ENCODE peak calls at places on chromosomes 2 and 18, in four cellular contexts. V is HEK293T, D is K562, J is HepG2. Q is an unnamed sample.

GRCh38 chr2:158403237-158403636 is 53.3 kb downstream of the CCDC148 start:
- DNase-seq in D (no peak), V (no peak), J (no peak), Q (no peak)

GRCh38 chr2:233706720-233707119 is 6.0 kb upstream of the UGT1A5 start:
- DNase-seq in J (no peak), V (no peak), D (no peak), Q (no peak)

GRCh38 chr2:201262718-201263117 is 2.4 kb downstream of the CASP8 start:
- DNase-seq in J (no peak), D (peak), V (no peak), Q (no peak)

GRCh38 chr2:69575926-69576325 is 67.6 kb downstream of the AAK1 start:
- DNase-seq in D (no peak), J (no peak), V (no peak), Q (no peak)

GRCh38 chr2:100161940-100162620 is 19.7 kb upstream of the AFF3 start:
- DNase-seq in V (no peak), J (no peak), D (no peak), Q (no peak)

GRCh38 chr2:74777161-74777900 is 56.6 kb upstream of the HK2 start:
- DNase-seq in D (no peak), J (no peak), V (no peak), Q (peak)

GRCh38 chr2:135132314-135132713 is 80.2 kb downstream of the RAB3GAP1 start:
- DNase-seq in V (no peak), J (no peak), D (no peak), Q (no peak)

GRCh38 chr2:166926657-166927056 is 38.4 kb downstream of the XIRP2 start:
- DNase-seq in D (no peak), J (no peak), V (no peak), Q (no peak)

GRCh38 chr2:197205590-197206215 is 104.9 kb downstream of the ANKRD44 start:
- DNase-seq in D (no peak), J (no peak), V (no peak), Q (peak)

GRCh38 chr2:65452150-65452895 is 19.9 kb upstream of the SPRED2 start:
- DNase-seq in V (no peak), J (no peak), D (no peak), Q (no peak)

GRCh38 chr18:25279133-25279532 is 72.8 kb downstream of the ZNF521 start:
- DNase-seq in V (no peak), D (no peak), J (no peak), Q (no peak)

GRCh38 chr2:36677386-36677785 is 19.1 kb upstream of the VIT start:
- DNase-seq in D (no peak), V (no peak), J (no peak), Q (no peak)
- TF ChIP-seq FOXK2 in D (no peak), V (no peak), J (no peak), Q (no peak)

GRCh38 chr2:11146076-11146475 is 9.2 kb upstream of the SLC66A3 start:
- DNase-seq in V (no peak), J (no peak), D (no peak), Q (no peak)
- TF ChIP-seq FOXK2 in V (no peak), J (no peak), D (no peak), Q (no peak)

GRCh38 chr2:168244318-168244717 is 3.1 kb downstream of the STK39 start:
- DNase-seq in V (peak), J (peak), D (no peak), Q (no peak)
- TF ChIP-seq FOXK2 in V (no peak), J (no peak), D (no peak), Q (no peak)

GRCh38 chr2:224776795-224777562 is 60.8 kb upstream of the CCDC195 start:
- DNase-seq in J (no peak), V (no peak), D (no peak), Q (no peak)
- TF ChIP-seq FOXK2 in J (no peak), V (no peak), D (no peak), Q (no peak)

GRCh38 chr18:61946449-61946848 is 53.6 kb upstream of the RNF152 start:
- DNase-seq in J (no peak), V (no peak), D (no peak), Q (no peak)
- TF ChIP-seq FOXK2 in J (no peak), V (no peak), D (no peak), Q (no peak)

DNA sequence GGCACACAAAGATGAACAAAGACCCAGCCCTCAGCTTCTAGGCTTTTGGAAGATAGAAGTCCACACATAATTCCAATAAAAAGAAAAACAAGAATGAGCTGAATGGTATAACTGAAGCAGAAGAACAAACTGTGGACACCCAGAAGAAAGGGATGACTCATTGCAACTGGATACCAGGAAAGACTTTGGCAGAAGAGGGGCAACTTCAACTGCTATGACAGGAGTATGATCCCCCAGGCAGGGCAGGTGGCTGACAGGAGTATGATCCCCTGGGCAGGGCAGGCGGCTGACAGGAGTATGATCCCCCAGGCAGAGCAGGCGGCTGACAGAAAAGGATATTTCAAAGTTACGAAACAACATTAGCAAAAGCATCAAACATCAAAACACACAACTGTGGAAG is 21.6 kb downstream of the PID1 start:
- DNase-seq in D (no peak), J (no peak), V (no peak), Q (no peak)
- TF ChIP-seq FOXK2 in D (no peak), J (no peak), V (no peak), Q (no peak)

DNA sequence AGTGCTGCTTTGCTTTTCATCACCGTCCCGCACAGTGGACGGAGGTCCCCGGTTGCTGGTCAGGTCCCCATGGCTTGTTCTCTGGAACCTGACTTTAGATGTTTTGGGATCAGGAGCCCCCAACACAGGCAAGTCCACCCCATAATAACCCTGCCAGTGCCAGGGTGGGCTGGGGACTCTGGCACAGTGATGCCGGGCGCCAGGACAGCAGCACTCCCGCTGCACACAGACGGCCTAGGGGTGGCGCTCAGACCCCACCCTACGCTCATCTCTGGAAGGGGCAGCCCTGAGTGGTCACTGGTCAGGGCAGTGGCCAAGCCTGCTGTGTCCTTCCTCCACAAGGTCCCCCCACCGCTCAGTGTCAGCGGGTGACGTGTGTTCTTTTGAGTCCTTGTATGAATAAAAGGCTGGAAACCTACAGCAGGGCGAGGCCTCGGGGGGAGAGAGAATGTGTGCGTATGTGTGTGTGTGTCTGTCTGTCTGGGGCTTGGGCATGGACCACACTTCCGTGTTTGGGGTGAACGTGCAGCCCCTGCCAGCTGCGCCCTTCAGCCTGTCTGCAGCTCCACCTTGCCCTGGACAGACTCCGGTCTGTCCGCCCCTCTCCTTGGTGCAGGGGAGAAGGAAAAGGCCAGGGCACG is 32.3 kb downstream of the GPC1 start:
- DNase-seq in J (no peak), V (no peak), D (no peak), Q (no peak)
- TF ChIP-seq FOXK2 in J (no peak), V (no peak), D (no peak), Q (no peak)

DNA sequence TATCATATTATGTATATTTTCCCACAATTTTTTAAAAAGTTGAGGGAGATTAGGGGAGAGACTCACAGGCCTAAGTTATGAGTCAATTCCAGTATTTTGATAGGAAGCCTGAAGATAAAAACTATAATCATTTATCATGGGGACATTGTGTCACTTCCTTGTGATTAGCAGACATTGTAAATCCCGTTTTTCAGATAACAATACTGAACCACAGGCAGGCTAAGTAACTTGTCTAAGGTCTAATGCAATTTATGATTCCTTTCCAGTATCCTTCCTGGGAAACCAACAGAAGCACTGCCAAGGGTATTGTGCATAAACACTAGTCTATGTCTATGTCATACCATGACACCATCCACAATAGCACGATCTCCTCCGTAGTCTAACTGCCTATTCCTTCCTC is 235.2 kb upstream of the PIK3C3 start:
- DNase-seq in J (no peak), V (no peak), D (no peak), Q (no peak)
- TF ChIP-seq FOXK2 in J (no peak), V (no peak), D (no peak), Q (no peak)

GRCh38 chr18:13541621-13542519 is 184.5 kb downstream of the FAM210A start:
- DNase-seq in J (peak), D (no peak), V (no peak), Q (no peak)
- TF ChIP-seq FOXK2 in J (no peak), D (no peak), V (no peak), Q (no peak)

DNA sequence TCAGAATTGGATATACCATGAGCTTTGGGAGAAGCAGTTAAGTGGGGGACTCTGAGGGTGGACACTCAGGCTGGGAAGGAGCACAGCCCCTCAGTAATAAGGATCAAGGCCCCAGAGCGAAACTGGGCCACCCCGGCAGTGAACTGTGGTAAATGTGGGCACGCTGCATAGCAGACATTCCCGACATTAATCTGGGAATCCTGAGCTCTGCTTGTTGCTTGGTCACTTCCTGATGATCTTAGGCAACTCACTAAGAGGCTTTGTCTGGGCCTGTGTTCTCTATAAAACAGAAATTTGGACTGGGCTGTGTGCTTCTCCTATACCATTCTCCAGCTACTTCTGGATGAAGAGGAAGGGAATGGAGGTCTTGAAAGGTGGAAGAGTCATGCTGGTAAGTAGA is 4.8 kb downstream of the TGFBRAP1 start:
- DNase-seq in V (no peak), D (no peak), J (no peak), Q (no peak)
- TF ChIP-seq FOXK2 in V (no peak), D (no peak), J (no peak), Q (no peak)